ENCODE peak calls at places on chromosomes 16 and 17, in five cellular contexts. A is tibial artery, T is fibroblast of mammary gland, X is type B pancreatic cell, U is tibial nerve. Q is an unnamed sample.

GRCh38 chr17:64091571-64091970 is 38.4 kb downstream of the ERN1 start:
- DNase-seq in A (no peak), X (no peak), U (no peak), T (no peak), Q (no peak)

GRCh38 chr17:46772013-46772878 is 46.2 kb downstream of the WNT3 start:
- DNase-seq in T (no peak), X (no peak), A (no peak), U (no peak), Q (peak)

GRCh38 chr16:46972971-46973456 is 460 bp downstream of the DNAJA2 start:
- DNase-seq in A (peak), U (no peak), T (peak), X (no peak), Q (no peak)

GRCh38 chr16:88662222-88662842 is 559 bp downstream of the MVD start:
- DNase-seq in U (no peak), A (no peak), X (no peak), T (no peak), Q (no peak)

GRCh38 chr17:10628756-10629155 is 28.4 kb downstream of the MYH3 start:
- DNase-seq in U (no peak), T (no peak), A (no peak), X (no peak), Q (no peak)

GRCh38 chr17:146983-147761 is 9.8 kb downstream of the SCGB1C2 start:
- DNase-seq in U (peak), X (peak), A (no peak), T (no peak), Q (no peak)

GRCh38 chr16:52741386-52741785 is 194.4 kb upstream of the TOX3 start:
- DNase-seq in X (no peak), A (no peak), T (no peak), U (no peak), Q (no peak)

GRCh38 chr17:5893741-5894140 is 176.4 kb upstream of the WSCD1 start:
- DNase-seq in X (no peak), A (no peak), U (no peak), T (no peak), Q (no peak)

GRCh38 chr17:82029391-82029790 is 2.1 kb upstream of the RAC3 start:
- DNase-seq in U (no peak), X (no peak), T (no peak), A (no peak), Q (no peak)

GRCh38 chr16:76371441-76371840 is 94.2 kb downstream of the CNTNAP4 start:
- DNase-seq in X (no peak), T (no peak), A (no peak), U (no peak), Q (no peak)

GRCh38 chr17:32882734-32883133 is 5.8 kb upstream of the MYO1D start:
- DNase-seq in X (no peak), A (no peak), U (no peak), T (peak), Q (no peak)

GRCh38 chr16:19005561-19006445 is 22.1 kb downstream of the TMC7 start:
- DNase-seq in T (peak), U (peak), X (no peak), A (peak), Q (no peak)

GRCh38 chr16:65975049-65975708 is 391.3 kb upstream of the CDH5 start:
- DNase-seq in X (no peak), U (no peak), A (no peak), T (peak), Q (no peak)

GRCh38 chr17:81012574-81013447 is 21.2 kb downstream of the CHMP6 start:
- DNase-seq in U (no peak), T (no peak), A (no peak), X (no peak), Q (no peak)

GRCh38 chr16:53692146-53692545 is 11.5 kb downstream of the RPGRIP1L start:
- DNase-seq in U (no peak), A (no peak), T (no peak), X (no peak), Q (no peak)

GRCh38 chr17:6525731-6526130 is 30.6 kb downstream of the PITPNM3 start:
- DNase-seq in X (no peak), A (no peak), U (no peak), T (no peak), Q (no peak)

GRCh38 chr17:35291802-35292201 is 48.9 kb downstream of the SLFN5 start:
- DNase-seq in T (peak), U (no peak), A (no peak), X (no peak), Q (no peak)

GRCh38 chr16:22938647-22939046 is 124.7 kb downstream of the HS3ST2 start:
- DNase-seq in A (no peak), T (no peak), X (no peak), U (no peak), Q (no peak)

GRCh38 chr16:25390761-25391160 is 133.1 kb upstream of the ZKSCAN2 start:
- DNase-seq in A (no peak), U (no peak), X (no peak), T (no peak), Q (no peak)

GRCh38 chr17:42405076-42405475 is 16.8 kb upstream of the STAT3 start:
- DNase-seq in X (no peak), U (no peak), A (no peak), T (peak), Q (no peak)

GRCh38 chr17:27651411-27652345 is 20.7 kb downstream of the LGALS9 start:
- DNase-seq in U (peak), T (peak), A (peak), X (no peak), Q (no peak)

DNA sequence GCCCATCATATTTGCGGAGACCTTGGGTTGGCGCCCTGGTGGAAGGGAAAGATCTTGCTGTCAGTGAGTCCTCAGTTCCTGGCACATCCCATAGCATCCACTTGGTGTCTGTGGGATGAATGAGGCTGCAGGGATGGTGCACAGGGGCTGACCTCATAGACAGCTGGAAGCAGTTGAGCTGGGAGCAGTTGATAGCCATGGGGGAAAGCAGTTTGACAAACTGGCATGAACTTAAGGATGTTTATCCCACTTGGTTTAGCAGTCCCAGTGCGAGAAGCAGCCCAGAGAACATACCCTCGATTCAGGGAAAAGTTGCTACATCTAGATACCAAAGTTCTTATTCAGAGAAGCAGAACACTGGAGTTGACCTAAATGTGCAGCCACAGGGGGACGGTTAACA is 80.7 kb downstream of the SNX29 start:
- DNase-seq in U (no peak), X (no peak), A (no peak), T (peak), Q (no peak)
- TF ChIP-seq CTCF in U (no peak), X (no peak), A (no peak), T (peak), Q (no peak)

DNA sequence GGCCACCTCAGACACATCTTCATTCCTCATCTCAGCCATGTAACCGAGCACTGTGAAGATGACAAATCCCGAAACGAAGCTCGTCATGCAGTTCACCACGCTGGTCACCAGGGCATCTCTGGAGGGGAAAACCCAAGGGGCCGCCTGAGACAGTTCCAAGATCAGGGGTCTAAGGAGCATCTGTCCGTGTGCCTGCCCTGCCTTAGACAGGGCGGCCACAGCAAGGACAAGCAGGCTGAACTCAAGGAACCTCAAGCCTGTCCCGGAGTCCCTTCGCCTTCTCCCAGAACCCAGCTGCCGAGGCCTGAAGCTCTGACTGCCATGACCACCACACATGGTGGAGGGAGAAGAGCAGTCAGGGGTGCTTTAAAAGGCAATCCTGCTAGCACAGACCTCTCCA is 22.7 kb downstream of the SLC6A4 start:
- DNase-seq in U (no peak), A (no peak), T (no peak), X (no peak), Q (no peak)
- TF ChIP-seq CTCF in U (no peak), A (no peak), T (no peak), X (no peak), Q (no peak)

GRCh38 chr17:50219939-50220465 is 18.6 kb upstream of the COL1A1 start:
- DNase-seq in T (peak), X (no peak), A (no peak), U (no peak), Q (no peak)

GRCh38 chr17:50219345-50219744 is 17.9 kb upstream of the COL1A1 start:
- DNase-seq in T (peak), X (no peak), U (no peak), A (no peak), Q (no peak)

GRCh38 chr17:50221500-50222480 is 20.4 kb upstream of the COL1A1 start:
- DNase-seq in A (peak), X (no peak), T (peak), U (peak), Q (no peak)

GRCh38 chr17:50218771-50219315 is 17.4 kb upstream of the COL1A1 start:
- DNase-seq in T (peak), X (no peak), A (no peak), U (no peak), Q (no peak)

GRCh38 chr17:50220811-50221210 is 19.4 kb upstream of the COL1A1 start:
- DNase-seq in U (no peak), A (no peak), T (no peak), X (no peak), Q (no peak)
- TF ChIP-seq CTCF in U (no peak), A (no peak), T (no peak), X (no peak), Q (no peak)

DNA sequence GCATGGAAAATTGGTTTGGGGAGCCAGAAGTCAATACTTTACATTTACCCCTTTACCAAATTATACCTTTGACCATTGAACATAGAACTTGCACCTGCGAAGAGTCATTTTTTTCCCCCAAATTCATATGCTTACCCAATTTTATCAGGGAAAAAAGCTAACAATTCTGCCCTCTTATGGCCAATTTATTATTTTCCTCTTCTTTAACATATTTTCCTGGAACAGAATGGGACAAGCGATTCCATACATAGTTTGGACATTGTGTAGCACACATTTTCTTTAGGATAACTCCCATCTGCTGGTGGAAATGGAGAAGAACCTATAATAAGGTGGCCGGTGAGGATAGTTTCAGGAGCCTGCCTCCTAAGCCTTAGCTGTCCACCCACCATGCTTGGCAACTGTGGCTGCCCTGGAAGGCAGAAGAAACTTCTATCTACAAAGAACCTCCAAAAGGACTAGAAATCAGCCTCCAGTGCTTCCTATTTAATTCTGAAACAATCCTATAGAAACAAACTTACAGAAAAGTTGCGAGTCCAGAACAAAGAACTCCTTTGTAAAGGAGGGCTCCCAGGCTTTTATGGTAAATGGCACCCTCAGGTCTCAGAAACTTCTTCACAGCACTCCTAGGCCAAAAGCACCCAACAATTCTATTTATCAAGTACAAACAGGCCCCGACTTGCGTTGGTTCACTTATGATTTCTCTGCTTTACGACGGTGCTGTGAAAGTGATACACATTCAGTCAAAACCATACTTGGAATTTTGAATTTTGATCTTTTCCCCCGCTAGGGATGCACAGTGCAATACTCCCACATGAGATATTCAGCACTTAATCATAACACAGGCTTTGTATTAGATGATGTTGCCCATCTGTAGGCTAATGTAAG is 64.1 kb upstream of the CACNG4 start:
- DNase-seq in A (no peak), X (no peak), U (no peak), T (peak), Q (no peak)
- TF ChIP-seq CTCF in A (no peak), X (peak), U (peak), T (peak), Q (peak)

GRCh38 chr17:21163101-21163500 is 36.3 kb downstream of the DHRS7B start:
- DNase-seq in T (no peak), X (no peak), A (no peak), U (no peak), Q (no peak)
- TF ChIP-seq CTCF in T (no peak), X (peak), A (no peak), U (no peak), Q (no peak)

GRCh38 chr16:68084504-68085258 is 489 bp upstream of the NFATC3 start:
- DNase-seq in X (peak), U (peak), T (peak), A (peak), Q (peak)
- TF ChIP-seq CTCF in X (no peak), U (peak), T (no peak), A (peak), Q (peak)

GRCh38 chr16:82834156-82834758 is 207.5 kb downstream of the CDH13 start:
- DNase-seq in X (no peak), A (no peak), U (no peak), T (no peak), Q (no peak)
- TF ChIP-seq CTCF in X (peak), A (no peak), U (no peak), T (no peak), Q (no peak)

GRCh38 chr16:4352843-4353242 is 1.7 kb upstream of the PAM16 start:
- DNase-seq in X (no peak), U (no peak), A (no peak), T (no peak), Q (no peak)

GRCh38 chr16:4350365-4350786 is 745 bp downstream of the PAM16 start:
- DNase-seq in U (no peak), X (no peak), A (no peak), T (no peak), Q (no peak)

GRCh38 chr16:4349332-4349731 is 1.8 kb downstream of the PAM16 start:
- DNase-seq in X (no peak), T (no peak), U (no peak), A (no peak), Q (no peak)

GRCh38 chr16:4351880-4352279 is 759 bp upstream of the PAM16 start:
- DNase-seq in X (no peak), U (no peak), A (no peak), T (peak), Q (no peak)

GRCh38 chr16:4350787-4351659 is at the start of gene PAM16:
- DNase-seq in A (peak), X (peak), U (peak), T (peak), Q (peak)
- TF ChIP-seq CTCF in A (no peak), X (peak), U (peak), T (no peak), Q (no peak)